ENCODE peak calls at places on chromosomes 11 and 22, in nine cellular contexts. One of them, this sample, is unnamed.

GRCh38 chr11:26418391-26418790 is 86.5 kb downstream of the ANO3 start:
- DNase-seq in upper lobe of right lung: no peak
- DNase-seq in GM13976: no peak
- DNase-seq in upper lobe of left lung: no peak
- DNase-seq in CD8-positive, alpha-beta T cell: no peak
- DNase-seq in right atrium auricular region: no peak
- DNase-seq in PC-3: no peak
- DNase-seq in neural progenitor cell: no peak
- DNase-seq in B cell: no peak
- DNase-seq in this sample: no peak

GRCh38 chr22:31343235-31344191 is 2.6 kb downstream of the PATZ1 start:
- DNase-seq in upper lobe of right lung: peak; percentile 93
- DNase-seq in GM13976: peak; percentile 56
- DNase-seq in upper lobe of left lung: peak; percentile 86
- DNase-seq in CD8-positive, alpha-beta T cell: no peak
- DNase-seq in right atrium auricular region: no peak
- DNase-seq in PC-3: peak; percentile 77
- DNase-seq in neural progenitor cell: peak; percentile 93
- DNase-seq in B cell: peak; percentile 27
- DNase-seq in this sample: no peak

GRCh38 chr11:43947003-43947500 is 4.6 kb downstream of the C11orf96 start:
- DNase-seq in upper lobe of right lung: no peak
- DNase-seq in GM13976: no peak
- DNase-seq in upper lobe of left lung: peak; percentile 45
- DNase-seq in CD8-positive, alpha-beta T cell: no peak
- DNase-seq in right atrium auricular region: peak; percentile 78
- DNase-seq in PC-3: peak; percentile 38
- DNase-seq in neural progenitor cell: peak; percentile 58
- DNase-seq in B cell: no peak
- DNase-seq in this sample: no peak

GRCh38 chr11:107858217-107859070 is at the start of gene SLC35F2:
- DNase-seq in upper lobe of right lung: peak; percentile 85
- DNase-seq in GM13976: peak; percentile 90
- DNase-seq in upper lobe of left lung: peak; percentile 93
- DNase-seq in CD8-positive, alpha-beta T cell: peak; percentile 48
- DNase-seq in right atrium auricular region: no peak
- DNase-seq in PC-3: peak; percentile 96
- DNase-seq in neural progenitor cell: peak; percentile 89
- DNase-seq in B cell: peak; percentile 89
- DNase-seq in this sample: peak; percentile 87

GRCh38 chr11:28616160-28616559 is 508.0 kb downstream of the METTL15 start:
- DNase-seq in upper lobe of right lung: no peak
- DNase-seq in GM13976: no peak
- DNase-seq in upper lobe of left lung: no peak
- DNase-seq in CD8-positive, alpha-beta T cell: no peak
- DNase-seq in right atrium auricular region: no peak
- DNase-seq in PC-3: no peak
- DNase-seq in neural progenitor cell: no peak
- DNase-seq in B cell: no peak
- DNase-seq in this sample: no peak

GRCh38 chr22:32389685-32390084 is 22.4 kb downstream of the RTCB start:
- DNase-seq in upper lobe of right lung: no peak
- DNase-seq in GM13976: no peak
- DNase-seq in upper lobe of left lung: no peak
- DNase-seq in CD8-positive, alpha-beta T cell: no peak
- DNase-seq in right atrium auricular region: no peak
- DNase-seq in PC-3: no peak
- DNase-seq in neural progenitor cell: peak; percentile 54
- DNase-seq in B cell: no peak
- DNase-seq in this sample: no peak

GRCh38 chr11:45027312-45027711 is 76.6 kb upstream of the TP53I11 start:
- DNase-seq in upper lobe of right lung: no peak
- DNase-seq in GM13976: no peak
- DNase-seq in upper lobe of left lung: no peak
- DNase-seq in CD8-positive, alpha-beta T cell: no peak
- DNase-seq in right atrium auricular region: peak; percentile 42
- DNase-seq in PC-3: no peak
- DNase-seq in neural progenitor cell: no peak
- DNase-seq in B cell: no peak
- DNase-seq in this sample: no peak

GRCh38 chr11:128487978-128488377 is 99.4 kb downstream of the ETS1 start:
- DNase-seq in upper lobe of right lung: no peak
- DNase-seq in GM13976: no peak
- DNase-seq in upper lobe of left lung: no peak
- DNase-seq in CD8-positive, alpha-beta T cell: peak; percentile 44
- DNase-seq in right atrium auricular region: no peak
- DNase-seq in PC-3: no peak
- DNase-seq in neural progenitor cell: no peak
- DNase-seq in B cell: no peak
- DNase-seq in this sample: no peak

GRCh38 chr11:2287102-2287501 is 14.6 kb downstream of the C11orf21 start:
- DNase-seq in upper lobe of right lung: no peak
- DNase-seq in GM13976: no peak
- DNase-seq in upper lobe of left lung: no peak
- DNase-seq in CD8-positive, alpha-beta T cell: no peak
- DNase-seq in right atrium auricular region: peak; percentile 51
- DNase-seq in PC-3: no peak
- DNase-seq in neural progenitor cell: no peak
- DNase-seq in B cell: no peak
- DNase-seq in this sample: peak; percentile 75

GRCh38 chr11:41996558-41996957 is 537.1 kb upstream of the LRRC4C start:
- DNase-seq in upper lobe of right lung: no peak
- DNase-seq in GM13976: no peak
- DNase-seq in upper lobe of left lung: no peak
- DNase-seq in CD8-positive, alpha-beta T cell: no peak
- DNase-seq in right atrium auricular region: no peak
- DNase-seq in PC-3: no peak
- DNase-seq in neural progenitor cell: no peak
- DNase-seq in B cell: no peak
- DNase-seq in this sample: no peak

GRCh38 chr22:36277482-36278291 is 24.8 kb downstream of the APOL1 start:
- DNase-seq in upper lobe of right lung: peak; percentile 77
- DNase-seq in GM13976: peak; percentile 82
- DNase-seq in upper lobe of left lung: peak; percentile 56
- DNase-seq in CD8-positive, alpha-beta T cell: peak; percentile 70
- DNase-seq in right atrium auricular region: peak; percentile 71
- DNase-seq in PC-3: peak; percentile 50
- DNase-seq in neural progenitor cell: peak; percentile 78
- DNase-seq in B cell: peak; percentile 84
- DNase-seq in this sample: no peak

GRCh38 chr22:25626146-25626992 is 61.9 kb downstream of the GRK3 start:
- DNase-seq in upper lobe of right lung: no peak
- DNase-seq in GM13976: no peak
- DNase-seq in upper lobe of left lung: no peak
- DNase-seq in CD8-positive, alpha-beta T cell: no peak
- DNase-seq in right atrium auricular region: no peak
- DNase-seq in PC-3: no peak
- DNase-seq in neural progenitor cell: no peak
- DNase-seq in B cell: peak; percentile 27
- DNase-seq in this sample: no peak

GRCh38 chr11:94623120-94623735 is 56.1 kb downstream of the PIWIL4 start:
- DNase-seq in upper lobe of right lung: no peak
- DNase-seq in GM13976: peak; percentile 48
- DNase-seq in upper lobe of left lung: no peak
- DNase-seq in CD8-positive, alpha-beta T cell: peak; percentile 39
- DNase-seq in right atrium auricular region: no peak
- DNase-seq in PC-3: peak; percentile 95
- DNase-seq in neural progenitor cell: peak; percentile 85
- DNase-seq in B cell: peak; percentile 44
- DNase-seq in this sample: no peak

GRCh38 chr11:132549001-132549400 is 983.3 kb downstream of the OPCML start:
- DNase-seq in upper lobe of right lung: no peak
- DNase-seq in GM13976: no peak
- DNase-seq in upper lobe of left lung: no peak
- DNase-seq in CD8-positive, alpha-beta T cell: no peak
- DNase-seq in right atrium auricular region: no peak
- DNase-seq in PC-3: no peak
- DNase-seq in neural progenitor cell: no peak
- DNase-seq in B cell: no peak
- DNase-seq in this sample: no peak

GRCh38 chr22:37746366-37747089 is 49.7 kb downstream of the TRIOBP start:
- DNase-seq in upper lobe of right lung: peak; percentile 76
- DNase-seq in GM13976: no peak
- DNase-seq in upper lobe of left lung: peak; percentile 85
- DNase-seq in CD8-positive, alpha-beta T cell: no peak
- DNase-seq in right atrium auricular region: no peak
- DNase-seq in PC-3: no peak
- DNase-seq in neural progenitor cell: peak; percentile 36
- DNase-seq in B cell: no peak
- DNase-seq in this sample: no peak

DNA sequence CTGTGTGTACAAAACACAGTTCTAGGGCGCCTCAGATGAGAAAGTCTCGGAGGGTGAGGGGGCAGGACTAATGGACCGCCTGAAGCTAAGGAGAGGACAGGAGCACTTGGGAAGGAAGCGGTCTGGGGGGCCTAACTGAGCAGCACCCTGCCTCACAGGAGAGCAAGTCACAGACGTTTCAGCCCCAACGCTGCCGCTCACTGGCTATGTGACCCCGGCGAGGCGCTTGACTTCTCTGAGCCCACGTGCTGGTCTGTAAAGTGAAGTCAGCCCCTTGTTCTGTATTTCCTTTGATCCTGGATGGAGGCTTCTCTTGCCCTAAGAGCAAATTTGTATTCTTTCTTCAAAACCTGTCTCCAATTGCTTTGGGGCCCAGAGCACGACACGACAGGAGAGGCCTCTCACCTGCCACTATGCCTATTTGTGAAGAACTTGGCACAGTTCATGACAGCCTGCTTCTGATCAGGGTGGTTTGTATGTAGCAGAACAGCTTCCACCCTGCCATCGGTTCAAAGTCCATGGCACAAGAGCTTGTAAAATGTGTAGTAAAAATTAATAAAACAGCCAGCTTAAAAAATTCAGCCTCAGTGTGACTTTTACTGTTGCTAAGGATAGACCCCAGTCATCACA is 59.1 kb downstream of the WNT11 start:
- DNase-seq in upper lobe of right lung: no peak
- DNase-seq in GM13976: no peak
- DNase-seq in upper lobe of left lung: no peak
- DNase-seq in CD8-positive, alpha-beta T cell: no peak
- DNase-seq in right atrium auricular region: no peak
- DNase-seq in PC-3: no peak
- DNase-seq in neural progenitor cell: no peak
- DNase-seq in B cell: no peak
- DNase-seq in this sample: no peak
- TF ChIP-seq CTCF in upper lobe of right lung: no peak
- TF ChIP-seq CTCF in GM13976: no peak
- TF ChIP-seq CTCF in upper lobe of left lung: no peak
- TF ChIP-seq CTCF in CD8-positive, alpha-beta T cell: no peak
- TF ChIP-seq CTCF in right atrium auricular region: no peak
- TF ChIP-seq CTCF in PC-3: no peak
- TF ChIP-seq CTCF in neural progenitor cell: no peak
- TF ChIP-seq CTCF in B cell: no peak
- TF ChIP-seq CTCF in this sample: no peak

GRCh38 chr11:34738237-34738636 is 117.3 kb downstream of the EHF start:
- DNase-seq in upper lobe of right lung: no peak
- DNase-seq in GM13976: no peak
- DNase-seq in upper lobe of left lung: no peak
- DNase-seq in CD8-positive, alpha-beta T cell: no peak
- DNase-seq in right atrium auricular region: no peak
- DNase-seq in PC-3: no peak
- DNase-seq in neural progenitor cell: no peak
- DNase-seq in B cell: no peak
- DNase-seq in this sample: no peak

GRCh38 chr11:34728609-34729008 is 107.7 kb downstream of the EHF start:
- DNase-seq in upper lobe of right lung: no peak
- DNase-seq in GM13976: no peak
- DNase-seq in upper lobe of left lung: no peak
- DNase-seq in CD8-positive, alpha-beta T cell: no peak
- DNase-seq in right atrium auricular region: no peak
- DNase-seq in PC-3: no peak
- DNase-seq in neural progenitor cell: no peak
- DNase-seq in B cell: no peak
- DNase-seq in this sample: no peak

GRCh38 chr11:34730544-34731295 is 109.8 kb downstream of the EHF start:
- DNase-seq in upper lobe of right lung: no peak
- DNase-seq in GM13976: no peak
- DNase-seq in upper lobe of left lung: no peak
- DNase-seq in CD8-positive, alpha-beta T cell: no peak
- DNase-seq in right atrium auricular region: no peak
- DNase-seq in PC-3: peak; percentile 63
- DNase-seq in neural progenitor cell: no peak
- DNase-seq in B cell: no peak
- DNase-seq in this sample: no peak

GRCh38 chr11:34731596-34731995 is 110.7 kb downstream of the EHF start:
- DNase-seq in upper lobe of right lung: no peak
- DNase-seq in GM13976: no peak
- DNase-seq in upper lobe of left lung: no peak
- DNase-seq in CD8-positive, alpha-beta T cell: no peak
- DNase-seq in right atrium auricular region: no peak
- DNase-seq in PC-3: no peak
- DNase-seq in neural progenitor cell: no peak
- DNase-seq in B cell: no peak
- DNase-seq in this sample: no peak

GRCh38 chr11:34732831-34733230 is 111.9 kb downstream of the EHF start:
- DNase-seq in upper lobe of right lung: no peak
- DNase-seq in GM13976: no peak
- DNase-seq in upper lobe of left lung: no peak
- DNase-seq in CD8-positive, alpha-beta T cell: no peak
- DNase-seq in right atrium auricular region: no peak
- DNase-seq in PC-3: no peak
- DNase-seq in neural progenitor cell: no peak
- DNase-seq in B cell: no peak
- DNase-seq in this sample: no peak
- TF ChIP-seq CTCF in upper lobe of right lung: no peak
- TF ChIP-seq CTCF in GM13976: no peak
- TF ChIP-seq CTCF in upper lobe of left lung: no peak
- TF ChIP-seq CTCF in CD8-positive, alpha-beta T cell: no peak
- TF ChIP-seq CTCF in right atrium auricular region: no peak
- TF ChIP-seq CTCF in PC-3: no peak
- TF ChIP-seq CTCF in neural progenitor cell: no peak
- TF ChIP-seq CTCF in B cell: no peak
- TF ChIP-seq CTCF in this sample: no peak

DNA sequence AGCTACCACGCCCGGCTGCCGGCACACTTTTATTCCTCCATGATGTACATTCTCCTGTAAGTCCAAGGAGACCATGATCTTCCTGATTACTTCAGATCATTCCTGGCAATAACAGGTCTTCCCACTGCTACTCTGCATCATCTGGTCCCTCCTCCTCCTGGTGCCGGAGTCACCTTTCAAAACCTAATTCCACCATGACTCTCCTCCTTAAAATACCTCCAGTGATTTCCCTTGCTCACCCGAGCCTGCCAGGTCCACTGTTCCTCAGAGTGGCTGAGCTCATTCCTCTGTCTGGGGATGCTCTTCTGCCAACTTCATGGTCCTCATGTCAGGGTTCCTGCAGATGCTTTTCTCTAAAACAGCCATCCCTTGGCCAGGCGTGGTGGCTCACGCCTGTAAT is 3.9 kb upstream of the LTBP3 start:
- DNase-seq in upper lobe of right lung: no peak
- DNase-seq in GM13976: no peak
- DNase-seq in upper lobe of left lung: no peak
- DNase-seq in CD8-positive, alpha-beta T cell: no peak
- DNase-seq in right atrium auricular region: no peak
- DNase-seq in PC-3: no peak
- DNase-seq in neural progenitor cell: no peak
- DNase-seq in B cell: no peak
- DNase-seq in this sample: no peak
- TF ChIP-seq CTCF in upper lobe of right lung: no peak
- TF ChIP-seq CTCF in GM13976: no peak
- TF ChIP-seq CTCF in upper lobe of left lung: no peak
- TF ChIP-seq CTCF in CD8-positive, alpha-beta T cell: no peak
- TF ChIP-seq CTCF in right atrium auricular region: no peak
- TF ChIP-seq CTCF in PC-3: no peak
- TF ChIP-seq CTCF in neural progenitor cell: no peak
- TF ChIP-seq CTCF in B cell: no peak
- TF ChIP-seq CTCF in this sample: no peak

GRCh38 chr11:12623869-12624268 is 50.4 kb upstream of the TEAD1 start:
- DNase-seq in upper lobe of right lung: no peak
- DNase-seq in GM13976: no peak
- DNase-seq in upper lobe of left lung: no peak
- DNase-seq in CD8-positive, alpha-beta T cell: no peak
- DNase-seq in right atrium auricular region: no peak
- DNase-seq in PC-3: no peak
- DNase-seq in neural progenitor cell: no peak
- DNase-seq in B cell: no peak
- DNase-seq in this sample: no peak
- TF ChIP-seq CTCF in upper lobe of right lung: no peak
- TF ChIP-seq CTCF in GM13976: no peak
- TF ChIP-seq CTCF in upper lobe of left lung: no peak
- TF ChIP-seq CTCF in CD8-positive, alpha-beta T cell: no peak
- TF ChIP-seq CTCF in right atrium auricular region: no peak
- TF ChIP-seq CTCF in PC-3: no peak
- TF ChIP-seq CTCF in neural progenitor cell: no peak
- TF ChIP-seq CTCF in B cell: no peak
- TF ChIP-seq CTCF in this sample: no peak

This sample was measured in osteocyte.